ENCODE peak calls at places on chromosome 15, in seven cellular contexts. One of them, this sample, is unnamed.

GRCh38 chr15:61084944-61085367 is 144.1 kb downstream of the RORA start:
- DNase-seq in colonic mucosa: peak
- DNase-seq in erythroblast: no peak
- DNase-seq in activated CD4-positive, alpha-beta memory T cell treated with anti-CD3 and anti-CD28 coated beads for 36 hours: no peak
- DNase-seq in midbrain: no peak
- DNase-seq in naive thymus-derived CD8-positive, alpha-beta T cell: no peak
- DNase-seq in iPS-NIHi11: peak
- DNase-seq in this sample: peak

GRCh38 chr15:100689500-100689899 is 87.1 kb downstream of the ASB7 start:
- DNase-seq in colonic mucosa: peak
- DNase-seq in erythroblast: no peak
- DNase-seq in activated CD4-positive, alpha-beta memory T cell treated with anti-CD3 and anti-CD28 coated beads for 36 hours: no peak
- DNase-seq in midbrain: no peak
- DNase-seq in naive thymus-derived CD8-positive, alpha-beta T cell: no peak
- DNase-seq in iPS-NIHi11: no peak
- DNase-seq in this sample: no peak

GRCh38 chr15:80831606-80832224 is 52.5 kb downstream of the CEMIP start:
- DNase-seq in colonic mucosa: no peak
- DNase-seq in erythroblast: no peak
- DNase-seq in activated CD4-positive, alpha-beta memory T cell treated with anti-CD3 and anti-CD28 coated beads for 36 hours: no peak
- DNase-seq in midbrain: no peak
- DNase-seq in naive thymus-derived CD8-positive, alpha-beta T cell: no peak
- DNase-seq in iPS-NIHi11: no peak
- DNase-seq in this sample: no peak

GRCh38 chr15:99734575-99734974 is 1.3 kb upstream of the LYSMD4 start:
- DNase-seq in colonic mucosa: peak
- DNase-seq in erythroblast: no peak
- DNase-seq in activated CD4-positive, alpha-beta memory T cell treated with anti-CD3 and anti-CD28 coated beads for 36 hours: no peak
- DNase-seq in midbrain: no peak
- DNase-seq in naive thymus-derived CD8-positive, alpha-beta T cell: no peak
- DNase-seq in iPS-NIHi11: no peak
- DNase-seq in this sample: peak

GRCh38 chr15:65732698-65733097 is 59.4 kb downstream of the DENND4A start:
- DNase-seq in colonic mucosa: no peak
- DNase-seq in erythroblast: no peak
- DNase-seq in activated CD4-positive, alpha-beta memory T cell treated with anti-CD3 and anti-CD28 coated beads for 36 hours: no peak
- DNase-seq in midbrain: no peak
- DNase-seq in naive thymus-derived CD8-positive, alpha-beta T cell: no peak
- DNase-seq in iPS-NIHi11: no peak
- DNase-seq in this sample: no peak

GRCh38 chr15:38440353-38441129 is 13.4 kb upstream of the FAM98B start:
- DNase-seq in colonic mucosa: peak
- DNase-seq in erythroblast: peak
- DNase-seq in activated CD4-positive, alpha-beta memory T cell treated with anti-CD3 and anti-CD28 coated beads for 36 hours: peak
- DNase-seq in midbrain: peak
- DNase-seq in naive thymus-derived CD8-positive, alpha-beta T cell: no peak
- DNase-seq in iPS-NIHi11: peak
- DNase-seq in this sample: peak

GRCh38 chr15:45146405-45146804 is 16.6 kb downstream of the DUOX1 start:
- DNase-seq in colonic mucosa: no peak
- DNase-seq in erythroblast: no peak
- DNase-seq in activated CD4-positive, alpha-beta memory T cell treated with anti-CD3 and anti-CD28 coated beads for 36 hours: no peak
- DNase-seq in midbrain: no peak
- DNase-seq in naive thymus-derived CD8-positive, alpha-beta T cell: no peak
- DNase-seq in iPS-NIHi11: no peak
- DNase-seq in this sample: no peak

GRCh38 chr15:31442203-31443090 is 115.8 kb downstream of the KLF13 start:
- DNase-seq in colonic mucosa: peak
- DNase-seq in erythroblast: peak
- DNase-seq in activated CD4-positive, alpha-beta memory T cell treated with anti-CD3 and anti-CD28 coated beads for 36 hours: peak
- DNase-seq in midbrain: no peak
- DNase-seq in naive thymus-derived CD8-positive, alpha-beta T cell: no peak
- DNase-seq in iPS-NIHi11: peak
- DNase-seq in this sample: no peak

GRCh38 chr15:95409924-95410323 is 920.6 kb upstream of the NR2F2 start:
- DNase-seq in colonic mucosa: no peak
- DNase-seq in erythroblast: no peak
- DNase-seq in activated CD4-positive, alpha-beta memory T cell treated with anti-CD3 and anti-CD28 coated beads for 36 hours: no peak
- DNase-seq in midbrain: no peak
- DNase-seq in naive thymus-derived CD8-positive, alpha-beta T cell: no peak
- DNase-seq in iPS-NIHi11: no peak
- DNase-seq in this sample: peak

GRCh38 chr15:66565731-66566130 is at the start of gene LCTL:
- DNase-seq in colonic mucosa: no peak
- DNase-seq in erythroblast: no peak
- DNase-seq in activated CD4-positive, alpha-beta memory T cell treated with anti-CD3 and anti-CD28 coated beads for 36 hours: no peak
- DNase-seq in midbrain: peak
- DNase-seq in naive thymus-derived CD8-positive, alpha-beta T cell: no peak
- DNase-seq in iPS-NIHi11: peak
- DNase-seq in this sample: peak

GRCh38 chr15:92953569-92953968 is 53.4 kb downstream of the CHD2 start:
- DNase-seq in colonic mucosa: no peak
- DNase-seq in erythroblast: no peak
- DNase-seq in activated CD4-positive, alpha-beta memory T cell treated with anti-CD3 and anti-CD28 coated beads for 36 hours: no peak
- DNase-seq in midbrain: no peak
- DNase-seq in naive thymus-derived CD8-positive, alpha-beta T cell: no peak
- DNase-seq in iPS-NIHi11: no peak
- DNase-seq in this sample: no peak

GRCh38 chr15:82165948-82166376 is 96.6 kb downstream of the EFL1 start:
- DNase-seq in colonic mucosa: no peak
- DNase-seq in erythroblast: no peak
- DNase-seq in activated CD4-positive, alpha-beta memory T cell treated with anti-CD3 and anti-CD28 coated beads for 36 hours: no peak
- DNase-seq in midbrain: no peak
- DNase-seq in naive thymus-derived CD8-positive, alpha-beta T cell: no peak
- DNase-seq in iPS-NIHi11: no peak
- DNase-seq in this sample: no peak

GRCh38 chr15:74233864-74234597 is 2.1 kb upstream of the CCDC33 start:
- DNase-seq in colonic mucosa: no peak
- DNase-seq in erythroblast: no peak
- DNase-seq in activated CD4-positive, alpha-beta memory T cell treated with anti-CD3 and anti-CD28 coated beads for 36 hours: no peak
- DNase-seq in midbrain: no peak
- DNase-seq in naive thymus-derived CD8-positive, alpha-beta T cell: no peak
- DNase-seq in iPS-NIHi11: no peak
- DNase-seq in this sample: peak

GRCh38 chr15:90647326-90647725 is 69.8 kb upstream of the BLM start:
- DNase-seq in colonic mucosa: no peak
- DNase-seq in erythroblast: peak
- DNase-seq in activated CD4-positive, alpha-beta memory T cell treated with anti-CD3 and anti-CD28 coated beads for 36 hours: no peak
- DNase-seq in midbrain: no peak
- DNase-seq in naive thymus-derived CD8-positive, alpha-beta T cell: no peak
- DNase-seq in iPS-NIHi11: no peak
- DNase-seq in this sample: no peak

GRCh38 chr15:69313437-69314000 is 14.8 kb downstream of the PAQR5 start:
- DNase-seq in colonic mucosa: no peak
- DNase-seq in erythroblast: no peak
- DNase-seq in activated CD4-positive, alpha-beta memory T cell treated with anti-CD3 and anti-CD28 coated beads for 36 hours: no peak
- DNase-seq in midbrain: no peak
- DNase-seq in naive thymus-derived CD8-positive, alpha-beta T cell: no peak
- DNase-seq in iPS-NIHi11: no peak
- DNase-seq in this sample: no peak

GRCh38 chr15:47035756-47036155 is 681.5 kb upstream of the SEMA6D start:
- DNase-seq in colonic mucosa: no peak
- DNase-seq in erythroblast: no peak
- DNase-seq in activated CD4-positive, alpha-beta memory T cell treated with anti-CD3 and anti-CD28 coated beads for 36 hours: no peak
- DNase-seq in midbrain: no peak
- DNase-seq in naive thymus-derived CD8-positive, alpha-beta T cell: no peak
- DNase-seq in iPS-NIHi11: no peak
- DNase-seq in this sample: no peak

GRCh38 chr15:69627548-69628158 is 175.0 kb downstream of the RPLP1 start:
- DNase-seq in colonic mucosa: peak
- DNase-seq in erythroblast: no peak
- DNase-seq in activated CD4-positive, alpha-beta memory T cell treated with anti-CD3 and anti-CD28 coated beads for 36 hours: no peak
- DNase-seq in midbrain: no peak
- DNase-seq in naive thymus-derived CD8-positive, alpha-beta T cell: no peak
- DNase-seq in iPS-NIHi11: no peak
- DNase-seq in this sample: no peak

GRCh38 chr15:97177135-97177704 is 783.3 kb upstream of the ARRDC4 start:
- DNase-seq in colonic mucosa: no peak
- DNase-seq in erythroblast: no peak
- DNase-seq in activated CD4-positive, alpha-beta memory T cell treated with anti-CD3 and anti-CD28 coated beads for 36 hours: no peak
- DNase-seq in midbrain: no peak
- DNase-seq in naive thymus-derived CD8-positive, alpha-beta T cell: no peak
- DNase-seq in iPS-NIHi11: peak
- DNase-seq in this sample: peak

GRCh38 chr15:74261685-74262084 is 25.6 kb downstream of the CCDC33 start:
- DNase-seq in colonic mucosa: no peak
- DNase-seq in erythroblast: no peak
- DNase-seq in activated CD4-positive, alpha-beta memory T cell treated with anti-CD3 and anti-CD28 coated beads for 36 hours: no peak
- DNase-seq in midbrain: no peak
- DNase-seq in naive thymus-derived CD8-positive, alpha-beta T cell: no peak
- DNase-seq in iPS-NIHi11: no peak
- DNase-seq in this sample: no peak

GRCh38 chr15:82952156-82953081 is at the start of gene HOMER2:
- DNase-seq in colonic mucosa: no peak
- DNase-seq in erythroblast: peak
- DNase-seq in activated CD4-positive, alpha-beta memory T cell treated with anti-CD3 and anti-CD28 coated beads for 36 hours: peak
- DNase-seq in midbrain: peak
- DNase-seq in naive thymus-derived CD8-positive, alpha-beta T cell: peak
- DNase-seq in iPS-NIHi11: peak
- DNase-seq in this sample: peak

GRCh38 chr15:43772624-43773023 is 4.1 kb downstream of the ELL3 start:
- DNase-seq in colonic mucosa: no peak
- DNase-seq in erythroblast: no peak
- DNase-seq in activated CD4-positive, alpha-beta memory T cell treated with anti-CD3 and anti-CD28 coated beads for 36 hours: no peak
- DNase-seq in midbrain: no peak
- DNase-seq in naive thymus-derived CD8-positive, alpha-beta T cell: no peak
- DNase-seq in iPS-NIHi11: no peak
- DNase-seq in this sample: no peak

GRCh38 chr15:23647421-23648375 is at the start of gene MAGEL2:
- DNase-seq in colonic mucosa: no peak
- DNase-seq in erythroblast: no peak
- DNase-seq in activated CD4-positive, alpha-beta memory T cell treated with anti-CD3 and anti-CD28 coated beads for 36 hours: no peak
- DNase-seq in midbrain: no peak
- DNase-seq in naive thymus-derived CD8-positive, alpha-beta T cell: no peak
- DNase-seq in iPS-NIHi11: peak
- DNase-seq in this sample: peak

GRCh38 chr15:59223736-59224135 is 17.1 kb downstream of the LDHAL6B start:
- DNase-seq in colonic mucosa: no peak
- DNase-seq in erythroblast: no peak
- DNase-seq in activated CD4-positive, alpha-beta memory T cell treated with anti-CD3 and anti-CD28 coated beads for 36 hours: no peak
- DNase-seq in midbrain: peak
- DNase-seq in naive thymus-derived CD8-positive, alpha-beta T cell: no peak
- DNase-seq in iPS-NIHi11: no peak
- DNase-seq in this sample: no peak

GRCh38 chr15:31125061-31125460 is 23.5 kb upstream of the TRPM1 start:
- DNase-seq in colonic mucosa: no peak
- DNase-seq in erythroblast: no peak
- DNase-seq in activated CD4-positive, alpha-beta memory T cell treated with anti-CD3 and anti-CD28 coated beads for 36 hours: no peak
- DNase-seq in midbrain: no peak
- DNase-seq in naive thymus-derived CD8-positive, alpha-beta T cell: no peak
- DNase-seq in iPS-NIHi11: no peak
- DNase-seq in this sample: no peak

GRCh38 chr15:65209701-65210643 is 1.3 kb downstream of the CILP start:
- DNase-seq in colonic mucosa: no peak
- DNase-seq in erythroblast: no peak
- DNase-seq in activated CD4-positive, alpha-beta memory T cell treated with anti-CD3 and anti-CD28 coated beads for 36 hours: no peak
- DNase-seq in midbrain: no peak
- DNase-seq in naive thymus-derived CD8-positive, alpha-beta T cell: no peak
- DNase-seq in iPS-NIHi11: no peak
- DNase-seq in this sample: peak

GRCh38 chr15:34665498-34666116 is 82.2 kb upstream of the GOLGA8B start:
- DNase-seq in colonic mucosa: no peak
- DNase-seq in erythroblast: no peak
- DNase-seq in activated CD4-positive, alpha-beta memory T cell treated with anti-CD3 and anti-CD28 coated beads for 36 hours: no peak
- DNase-seq in midbrain: no peak
- DNase-seq in naive thymus-derived CD8-positive, alpha-beta T cell: no peak
- DNase-seq in iPS-NIHi11: no peak
- DNase-seq in this sample: no peak

GRCh38 chr15:77753238-77753873 is 120.6 kb upstream of the LINGO1 start:
- DNase-seq in colonic mucosa: no peak
- DNase-seq in erythroblast: peak
- DNase-seq in activated CD4-positive, alpha-beta memory T cell treated with anti-CD3 and anti-CD28 coated beads for 36 hours: no peak
- DNase-seq in midbrain: peak
- DNase-seq in naive thymus-derived CD8-positive, alpha-beta T cell: no peak
- DNase-seq in iPS-NIHi11: peak
- DNase-seq in this sample: peak

GRCh38 chr15:40253179-40253790 is 14.4 kb downstream of the PAK6 start:
- DNase-seq in colonic mucosa: no peak
- DNase-seq in erythroblast: no peak
- DNase-seq in activated CD4-positive, alpha-beta memory T cell treated with anti-CD3 and anti-CD28 coated beads for 36 hours: no peak
- DNase-seq in midbrain: no peak
- DNase-seq in naive thymus-derived CD8-positive, alpha-beta T cell: no peak
- DNase-seq in iPS-NIHi11: no peak
- DNase-seq in this sample: no peak

GRCh38 chr15:90086868-90087268 is 15.4 kb downstream of the IDH2 start:
- DNase-seq in colonic mucosa: peak
- DNase-seq in erythroblast: peak
- DNase-seq in activated CD4-positive, alpha-beta memory T cell treated with anti-CD3 and anti-CD28 coated beads for 36 hours: peak
- DNase-seq in midbrain: no peak
- DNase-seq in naive thymus-derived CD8-positive, alpha-beta T cell: no peak
- DNase-seq in iPS-NIHi11: peak
- DNase-seq in this sample: peak

GRCh38 chr15:40929730-40930429 is 740 bp downstream of the DLL4 start:
- DNase-seq in colonic mucosa: peak
- DNase-seq in erythroblast: peak
- DNase-seq in activated CD4-positive, alpha-beta memory T cell treated with anti-CD3 and anti-CD28 coated beads for 36 hours: no peak
- DNase-seq in midbrain: no peak
- DNase-seq in naive thymus-derived CD8-positive, alpha-beta T cell: no peak
- DNase-seq in iPS-NIHi11: no peak
- DNase-seq in this sample: peak

GRCh38 chr15:39415634-39416033 is 165.2 kb upstream of the THBS1 start:
- DNase-seq in colonic mucosa: no peak
- DNase-seq in erythroblast: no peak
- DNase-seq in activated CD4-positive, alpha-beta memory T cell treated with anti-CD3 and anti-CD28 coated beads for 36 hours: no peak
- DNase-seq in midbrain: no peak
- DNase-seq in naive thymus-derived CD8-positive, alpha-beta T cell: no peak
- DNase-seq in iPS-NIHi11: no peak
- DNase-seq in this sample: no peak

GRCh38 chr15:90020041-90020735 is 19.1 kb downstream of the ZNF710 start:
- DNase-seq in colonic mucosa: no peak
- DNase-seq in erythroblast: no peak
- DNase-seq in activated CD4-positive, alpha-beta memory T cell treated with anti-CD3 and anti-CD28 coated beads for 36 hours: peak
- DNase-seq in midbrain: peak
- DNase-seq in naive thymus-derived CD8-positive, alpha-beta T cell: no peak
- DNase-seq in iPS-NIHi11: no peak
- DNase-seq in this sample: peak

GRCh38 chr15:70770863-70771262 is 7.5 kb upstream of the UACA start:
- DNase-seq in colonic mucosa: no peak
- DNase-seq in erythroblast: no peak
- DNase-seq in activated CD4-positive, alpha-beta memory T cell treated with anti-CD3 and anti-CD28 coated beads for 36 hours: no peak
- DNase-seq in midbrain: no peak
- DNase-seq in naive thymus-derived CD8-positive, alpha-beta T cell: no peak
- DNase-seq in iPS-NIHi11: no peak
- DNase-seq in this sample: peak

GRCh38 chr15:87033056-87033455 is 953.4 kb downstream of the AGBL1 start:
- DNase-seq in colonic mucosa: no peak
- DNase-seq in erythroblast: no peak
- DNase-seq in activated CD4-positive, alpha-beta memory T cell treated with anti-CD3 and anti-CD28 coated beads for 36 hours: no peak
- DNase-seq in midbrain: peak
- DNase-seq in naive thymus-derived CD8-positive, alpha-beta T cell: no peak
- DNase-seq in iPS-NIHi11: no peak
- DNase-seq in this sample: peak

GRCh38 chr15:22262613-22263020 is 182.3 kb downstream of the OR4M2 start:
- DNase-seq in colonic mucosa: no peak
- DNase-seq in erythroblast: no peak
- DNase-seq in activated CD4-positive, alpha-beta memory T cell treated with anti-CD3 and anti-CD28 coated beads for 36 hours: peak
- DNase-seq in midbrain: no peak
- DNase-seq in naive thymus-derived CD8-positive, alpha-beta T cell: no peak
- DNase-seq in iPS-NIHi11: no peak
- DNase-seq in this sample: no peak

GRCh38 chr15:31358957-31359721 is 32.5 kb downstream of the KLF13 start:
- DNase-seq in colonic mucosa: no peak
- DNase-seq in erythroblast: no peak
- DNase-seq in activated CD4-positive, alpha-beta memory T cell treated with anti-CD3 and anti-CD28 coated beads for 36 hours: no peak
- DNase-seq in midbrain: no peak
- DNase-seq in naive thymus-derived CD8-positive, alpha-beta T cell: no peak
- DNase-seq in iPS-NIHi11: no peak
- DNase-seq in this sample: no peak

GRCh38 chr15:69421498-69421897 is 7.3 kb downstream of the KIF23 start:
- DNase-seq in colonic mucosa: no peak
- DNase-seq in erythroblast: no peak
- DNase-seq in activated CD4-positive, alpha-beta memory T cell treated with anti-CD3 and anti-CD28 coated beads for 36 hours: no peak
- DNase-seq in midbrain: no peak
- DNase-seq in naive thymus-derived CD8-positive, alpha-beta T cell: no peak
- DNase-seq in iPS-NIHi11: no peak
- DNase-seq in this sample: no peak

GRCh38 chr15:33086500-33087141 is 107.9 kb downstream of the FMN1 start:
- DNase-seq in colonic mucosa: no peak
- DNase-seq in erythroblast: peak
- DNase-seq in activated CD4-positive, alpha-beta memory T cell treated with anti-CD3 and anti-CD28 coated beads for 36 hours: no peak
- DNase-seq in midbrain: peak
- DNase-seq in naive thymus-derived CD8-positive, alpha-beta T cell: no peak
- DNase-seq in iPS-NIHi11: no peak
- DNase-seq in this sample: peak